ENCODE peak calls at places on chromosomes 4 and X, in nine cellular contexts. G, T, U, W, E, F, A, C and O are unnamed samples.

GRCh38 chr4:83699358-83699757 is 163.4 kb downstream of the GPAT3 start:
- DNase-seq in G (no peak), T (no peak), U (no peak), W (no peak), E (no peak), F (no peak), A (no peak), C (no peak), O (no peak)

GRCh38 chr4:165506780-165507305 is 128.0 kb downstream of the CPE start:
- DNase-seq in G (no peak), T (no peak), U (no peak), W (no peak), E (no peak), F (no peak), A (no peak), C (no peak), O (no peak)

GRCh38 chr4:40749717-40750460 is at the start of gene NSUN7:
- DNase-seq in G (no peak), T (peak; percentile 89), U (peak; percentile 94), W (peak; percentile 97), E (peak; percentile 85), F (peak; percentile 87), A (peak; percentile 1), C (peak; percentile 87), O (peak; percentile 89)

GRCh38 chrX:69508610-69509009 is 4.5 kb downstream of the NALF2 start:
- DNase-seq in G (no peak), T (no peak), U (no peak), W (no peak), E (no peak), F (no peak), A (no peak), C (no peak), O (no peak)

GRCh38 chr4:16772366-16772850 is 126.0 kb downstream of the LDB2 start:
- DNase-seq in G (no peak), T (no peak), U (no peak), W (no peak), E (no peak), F (no peak), A (no peak), C (no peak), O (no peak)

GRCh38 chr4:140099993-140100392 is 54.0 kb downstream of the MAML3 start:
- DNase-seq in G (no peak), T (no peak), U (no peak), W (no peak), E (no peak), F (peak; percentile 69), A (no peak), C (no peak), O (no peak)

GRCh38 chrX:70132244-70132643 is 1.0 kb upstream of the IGBP1 start:
- DNase-seq in G (no peak), T (no peak), U (no peak), W (no peak), E (no peak), F (no peak), A (no peak), C (no peak), O (no peak)

GRCh38 chr4:4386736-4387392 is at the start of gene NSG1:
- DNase-seq in G (no peak), T (no peak), U (peak; percentile 40), W (peak; percentile 42), E (no peak), F (no peak), A (no peak), C (peak; percentile 13), O (peak; percentile 73)

GRCh38 chr4:10173039-10173753 is 56.6 kb upstream of the WDR1 start:
- DNase-seq in G (no peak), T (no peak), U (no peak), W (no peak), E (peak; percentile 36), F (peak; percentile 42), A (no peak), C (no peak), O (no peak)

GRCh38 chrX:56813318-56813837 is 84.3 kb downstream of the NBDY start:
- DNase-seq in G (no peak), T (no peak), U (no peak), W (no peak), E (no peak), F (peak; percentile 39), A (peak; percentile 49), C (no peak), O (no peak)

GRCh38 chrX:43559643-43560042 is 96.5 kb upstream of the MAOA start:
- DNase-seq in G (no peak), T (no peak), U (no peak), W (peak; percentile 69), E (peak; percentile 40), F (peak; percentile 39), A (no peak), C (peak; percentile 55), O (peak; percentile 77)

GRCh38 chrX:69195197-69195596 is 29.9 kb upstream of the PJA1 start:
- DNase-seq in G (no peak), T (no peak), U (no peak), W (no peak), E (no peak), F (no peak), A (no peak), C (no peak), O (no peak)

GRCh38 chr4:188016754-188017153 is 21.2 kb downstream of the ZFP42 start:
- DNase-seq in G (no peak), T (no peak), U (no peak), W (peak; percentile 81), E (no peak), F (no peak), A (no peak), C (no peak), O (peak; percentile 57)

GRCh38 chrX:131067216-131067615 is 9.1 kb downstream of the ARHGAP36 start:
- DNase-seq in G (no peak), T (no peak), U (no peak), W (peak; percentile 56), E (no peak), F (no peak), A (no peak), C (no peak), O (no peak)

GRCh38 chr4:52950226-52950625 is 88.1 kb downstream of the RASL11B start:
- DNase-seq in G (no peak), T (no peak), U (no peak), W (peak; percentile 53), E (no peak), F (no peak), A (no peak), C (no peak), O (no peak)

GRCh38 chr4:70705146-70705855 is 16.5 kb upstream of the RUFY3 start:
- DNase-seq in G (no peak), T (peak; percentile 72), U (peak; percentile 80), W (peak; percentile 87), E (peak; percentile 63), F (peak; percentile 88), A (peak; percentile 53), C (peak; percentile 74), O (peak; percentile 89)

GRCh38 chrX:154015581-154016264 is 4.0 kb downstream of the IRAK1 start:
- DNase-seq in G (no peak), T (no peak), U (no peak), W (no peak), E (no peak), F (no peak), A (no peak), C (no peak), O (no peak)

GRCh38 chrX:129706395-129707072 is 32.2 kb upstream of the XPNPEP2 start:
- DNase-seq in G (no peak), T (peak; percentile 38), U (no peak), W (no peak), E (peak; percentile 45), F (no peak), A (no peak), C (peak; percentile 2), O (no peak)

GRCh38 chrX:24945009-24945408 is 70.8 kb downstream of the ARX start:
- DNase-seq in G (no peak), T (no peak), U (no peak), W (no peak), E (no peak), F (no peak), A (no peak), C (no peak), O (no peak)

GRCh38 chrX:155065035-155065734 is 5.8 kb downstream of the CMC4 start:
- DNase-seq in G (no peak), T (no peak), U (no peak), W (no peak), E (no peak), F (no peak), A (no peak), C (no peak), O (no peak)

GRCh38 chrX:101619336-101619735 is 1.5 kb upstream of the ARMCX6 start:
- DNase-seq in G (no peak), T (no peak), U (peak; percentile 72), W (peak; percentile 63), E (no peak), F (no peak), A (no peak), C (no peak), O (peak; percentile 56)

GRCh38 chr4:22515888-22516541 is at the start of gene ADGRA3:
- DNase-seq in G (no peak), T (peak; percentile 83), U (peak; percentile 81), W (peak; percentile 78), E (peak; percentile 81), F (peak; percentile 75), A (no peak), C (peak; percentile 73), O (peak; percentile 91)

GRCh38 chr4:52869196-52869595 is 7.1 kb downstream of the RASL11B start:
- DNase-seq in G (no peak), T (no peak), U (peak; percentile 51), W (no peak), E (peak; percentile 26), F (no peak), A (no peak), C (no peak), O (no peak)

GRCh38 chrX:40056420-40056819 is 41.3 kb downstream of the BCOR start:
- DNase-seq in G (peak; percentile 12), T (no peak), U (no peak), W (no peak), E (no peak), F (no peak), A (no peak), C (no peak), O (no peak)

GRCh38 chrX:150856101-150856500 is 42.4 kb downstream of the CD99L2 start:
- DNase-seq in G (no peak), T (no peak), U (no peak), W (no peak), E (no peak), F (no peak), A (no peak), C (no peak), O (no peak)

GRCh38 chr4:165537028-165537648 is 158.3 kb downstream of the CPE start:
- DNase-seq in G (no peak), T (no peak), U (peak; percentile 48), W (peak; percentile 66), E (no peak), F (no peak), A (no peak), C (peak; percentile 14), O (peak; percentile 73)

GRCh38 chr4:6916587-6917444 is 7.2 kb downstream of the TBC1D14 start:
- DNase-seq in G (no peak), T (no peak), U (no peak), W (no peak), E (peak; percentile 70), F (peak; percentile 90), A (no peak), C (peak; percentile 30), O (no peak)

GRCh38 chrX:150205011-150205410 is 158.1 kb upstream of the MAMLD1 start:
- DNase-seq in G (no peak), T (no peak), U (no peak), W (peak; percentile 2), E (peak; percentile 41), F (peak; percentile 40), A (no peak), C (no peak), O (no peak)

GRCh38 chrX:134460861-134461218 is 875 bp downstream of the HPRT1 start:
- DNase-seq in G (no peak), T (no peak), U (peak; percentile 30), W (peak; percentile 17), E (no peak), F (no peak), A (no peak), C (peak; percentile 6), O (no peak)

GRCh38 chr4:150135134-150135773 is 57.0 kb downstream of the DCLK2 start:
- DNase-seq in G (no peak), T (no peak), U (no peak), W (no peak), E (no peak), F (no peak), A (no peak), C (no peak), O (no peak)

GRCh38 chr4:140012688-140013087 is 141.3 kb downstream of the MAML3 start:
- DNase-seq in G (no peak), T (peak; percentile 64), U (peak; percentile 51), W (peak; percentile 82), E (peak; percentile 80), F (peak; percentile 83), A (peak; percentile 51), C (peak; percentile 71), O (peak; percentile 68)